ENCODE peak calls at places on chromosome 14, in four cellular contexts. W, T, P and S are unnamed samples.

GRCh38 chr14:23351681-23352505 is 794 bp downstream of the SLC22A17 start:
- DNase-seq in W (no peak), T (no peak), P (peak), S (no peak)

GRCh38 chr14:22915886-22916521 is 2.9 kb downstream of the RBM23 start:
- DNase-seq in W (peak), T (peak), P (no peak), S (no peak)

GRCh38 chr14:22438742-22439141 is 150.3 kb downstream of the DAD1 start:
- DNase-seq in W (no peak), T (no peak), P (no peak), S (no peak)

GRCh38 chr14:82075566-82075965 is 541.9 kb upstream of the SEL1L start:
- DNase-seq in W (peak), T (no peak), P (no peak), S (peak)

GRCh38 chr14:93219103-93219726 is 12.2 kb downstream of the UBR7 start:
- DNase-seq in W (peak), T (no peak), P (no peak), S (peak)

GRCh38 chr14:50529288-50530179 is 2.8 kb downstream of the MAP4K5 start:
- DNase-seq in W (peak), T (no peak), P (no peak), S (no peak)

GRCh38 chr14:61860294-61860918 is 98.2 kb downstream of the SNAPC1 start:
- DNase-seq in W (peak), T (no peak), P (peak), S (no peak)

GRCh38 chr14:69701269-69701668 is 65.7 kb upstream of the SRSF5 start:
- DNase-seq in W (no peak), T (no peak), P (no peak), S (no peak)

GRCh38 chr14:85528080-85528881 is 1.7 kb upstream of the FLRT2 start:
- DNase-seq in W (peak), T (no peak), P (peak), S (peak)

GRCh38 chr14:61525293-61526011 is 169.9 kb upstream of the HIF1A start:
- DNase-seq in W (peak), T (peak), P (no peak), S (peak)

GRCh38 chr14:99461411-99461810 is 19.2 kb downstream of the SETD3 start:
- DNase-seq in W (no peak), T (no peak), P (no peak), S (no peak)

GRCh38 chr14:70660967-70661871 is 19.5 kb downstream of the TTC9 start:
- DNase-seq in W (peak), T (no peak), P (no peak), S (no peak)

GRCh38 chr14:52473557-52473956 is 78.7 kb downstream of the TXNDC16 start:
- DNase-seq in W (peak), T (no peak), P (no peak), S (no peak)

GRCh38 chr14:103067231-103067954 is 10.0 kb upstream of the CDC42BPB start:
- DNase-seq in W (peak), T (no peak), P (no peak), S (peak)

GRCh38 chr14:93731753-93732152 is 56.5 kb downstream of the PRIMA1 start:
- DNase-seq in W (no peak), T (peak), P (no peak), S (no peak)

GRCh38 chr14:104886690-104887622 is 21.9 kb downstream of the CEP170B start:
- DNase-seq in W (no peak), T (peak), P (no peak), S (no peak)

GRCh38 chr14:100861188-100861936 is 35.4 kb downstream of the MEG3 start:
- DNase-seq in W (no peak), T (peak), P (no peak), S (no peak)

GRCh38 chr14:36660736-36661505 is 739 bp upstream of the PAX9 start:
- DNase-seq in W (peak), T (no peak), P (no peak), S (no peak)

GRCh38 chr14:68598621-68599447 is 194.0 kb downstream of the ZFP36L1 start:
- DNase-seq in W (peak), T (peak), P (no peak), S (peak)

GRCh38 chr14:45085004-45085403 is 1.1 kb downstream of the PRPF39 start:
- DNase-seq in W (peak), T (no peak), P (no peak), S (no peak)

GRCh38 chr14:104552738-104553125 is 26.8 kb upstream of the C14orf180 start:
- DNase-seq in W (no peak), T (peak), P (peak), S (no peak)

GRCh38 chr14:31206536-31207286 is 882 bp downstream of the HECTD1 start:
- DNase-seq in W (peak), T (peak), P (peak), S (no peak)

GRCh38 chr14:54450535-54450934 is 9.4 kb upstream of the CNIH1 start:
- DNase-seq in W (peak), T (peak), P (no peak), S (no peak)

GRCh38 chr14:87052646-87053225 is 940.2 kb downstream of the GALC start:
- DNase-seq in W (peak), T (no peak), P (no peak), S (no peak)

GRCh38 chr14:28975084-28975483 is 208.5 kb downstream of the FOXG1 start:
- DNase-seq in W (no peak), T (no peak), P (no peak), S (no peak)

DNA sequence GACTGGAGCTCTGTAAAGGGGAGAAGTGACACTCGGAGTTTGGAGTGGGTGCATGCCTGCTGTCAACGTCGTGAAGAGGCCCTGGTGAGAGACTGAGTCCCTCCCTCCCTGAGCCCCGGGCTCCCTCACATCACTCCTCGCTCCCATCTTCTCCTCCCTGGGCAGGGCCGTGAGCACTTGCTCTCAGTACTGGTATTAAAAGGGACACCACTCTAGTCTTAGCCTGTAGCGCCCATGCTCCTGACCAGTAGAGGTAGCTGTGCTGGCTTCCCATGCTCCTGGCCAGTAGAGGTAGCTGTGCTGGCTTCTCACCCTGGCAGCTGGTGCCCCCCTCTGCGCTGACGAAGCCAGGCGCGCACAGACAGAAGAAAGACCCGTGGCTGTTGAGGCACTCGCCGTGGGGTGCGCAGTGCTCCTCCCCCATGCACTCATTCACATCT is 14.7 kb downstream of the ISCA2 start:
- DNase-seq in W (no peak), T (no peak), P (no peak), S (no peak)
- TF ChIP-seq CTCF in W (peak), T (no peak), P (peak), S (peak)

GRCh38 chr14:56247495-56248087 is 129.4 kb downstream of the PELI2 start:
- DNase-seq in W (peak), T (no peak), P (no peak), S (peak)
- TF ChIP-seq CTCF in W (peak), T (no peak), P (no peak), S (peak)

GRCh38 chr14:59126714-59127436 is 61.6 kb upstream of the DAAM1 start:
- DNase-seq in W (peak), T (no peak), P (no peak), S (peak)
- TF ChIP-seq CTCF in W (peak), T (peak), P (peak), S (peak)

GRCh38 chr14:67151082-67151666 is 38.1 kb upstream of the GARIN2 start:
- DNase-seq in W (no peak), T (no peak), P (no peak), S (no peak)
- TF ChIP-seq CTCF in W (peak), T (no peak), P (no peak), S (peak)

DNA sequence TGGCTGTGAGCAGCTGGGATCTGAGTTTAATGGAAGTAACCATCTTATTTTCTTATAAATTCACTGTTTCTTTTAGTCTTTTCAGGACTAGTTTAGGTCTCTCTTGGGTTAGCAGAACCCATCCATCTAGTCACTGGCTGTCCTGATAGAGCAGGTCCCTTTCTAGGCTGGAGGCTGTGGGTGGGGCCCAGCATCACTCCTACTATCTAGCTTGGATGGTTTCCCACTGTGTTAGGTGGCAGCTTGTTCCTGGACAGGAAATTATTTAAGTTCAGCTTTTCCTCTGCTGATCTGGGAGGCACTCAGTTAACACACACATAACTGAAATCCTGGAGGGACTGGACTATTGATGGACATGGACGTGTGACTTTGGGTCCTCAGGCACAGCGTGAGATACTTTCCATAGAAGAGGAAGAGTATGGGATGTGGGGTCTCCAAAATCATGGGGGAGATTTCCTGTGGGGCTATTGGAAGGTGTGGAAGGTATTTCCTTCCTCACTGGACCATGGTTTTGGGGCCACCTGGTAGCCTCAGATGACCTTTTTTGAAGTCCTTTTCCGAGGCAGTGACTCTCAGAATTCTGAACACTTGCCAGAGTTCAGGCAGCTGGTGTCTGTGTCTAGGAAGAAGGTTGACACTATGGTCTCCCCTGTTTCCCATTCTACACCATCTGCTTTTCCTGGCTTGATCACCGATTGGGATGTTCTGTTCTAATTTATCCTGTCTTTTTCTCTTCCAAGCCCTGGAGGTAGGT is 11.4 kb upstream of the PLEKHG3 start:
- DNase-seq in W (peak), T (no peak), P (no peak), S (no peak)
- TF ChIP-seq CTCF in W (no peak), T (no peak), P (no peak), S (no peak)

DNA sequence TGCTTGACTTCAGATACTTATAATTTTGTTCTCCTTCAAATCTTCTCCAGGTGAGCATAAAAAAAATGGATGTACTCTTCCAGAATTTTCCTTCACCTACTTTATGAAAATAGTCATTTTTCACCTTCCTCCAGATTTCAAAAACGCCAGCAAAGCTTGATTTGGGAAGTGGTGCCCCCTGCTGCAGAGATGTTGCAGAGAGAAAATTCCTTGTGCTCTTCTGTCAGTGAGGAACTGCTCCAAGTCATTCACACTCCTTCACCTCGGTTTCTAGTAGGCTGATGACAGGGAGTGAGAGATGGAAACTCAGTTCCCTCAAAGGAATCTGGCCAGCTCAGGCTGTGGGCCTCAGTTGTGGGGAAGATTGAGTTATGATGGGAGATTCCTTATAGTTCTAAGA is 24.2 kb upstream of the RNASE3 start:
- DNase-seq in W (no peak), T (no peak), P (peak), S (no peak)
- TF ChIP-seq CTCF in W (peak), T (peak), P (peak), S (peak)

GRCh38 chr14:73727181-73727580 is 13.0 kb upstream of the PNMA1 start:
- DNase-seq in W (no peak), T (no peak), P (no peak), S (no peak)

GRCh38 chr14:73729556-73730265 is 15.5 kb upstream of the PNMA1 start:
- DNase-seq in W (no peak), T (no peak), P (no peak), S (no peak)

GRCh38 chr14:73731111-73731510 is 16.9 kb upstream of the PNMA1 start:
- DNase-seq in W (no peak), T (no peak), P (no peak), S (no peak)

GRCh38 chr14:73728106-73729014 is 14.2 kb upstream of the PNMA1 start:
- DNase-seq in W (peak), T (peak), P (peak), S (no peak)

GRCh38 chr14:73729015-73729330 is 14.8 kb upstream of the PNMA1 start:
- DNase-seq in W (no peak), T (no peak), P (no peak), S (no peak)
- TF ChIP-seq CTCF in W (no peak), T (no peak), P (peak), S (no peak)